ENCODE peak calls at places on chromosomes 5 and 9, in ten cellular contexts. One of them, this sample, is unnamed.
A peak's percentile ranks its signal among the peaks of the same experiment; 100 is the strongest.

GRCh38 chr9:132099741-132100407 is 20.2 kb upstream of the MED27 start:
- DNase-seq in AG09309: no peak
- DNase-seq in spleen: no peak
- DNase-seq in brain microvascular endothelial cell: no peak
- DNase-seq in transverse colon: no peak
- DNase-seq in thyroid gland: no peak
- DNase-seq in lower leg skin: no peak
- DNase-seq in heart left ventricle: no peak
- DNase-seq in PC-3: peak; percentile 49
- DNase-seq in thoracic aorta: no peak
- DNase-seq in this sample: no peak

GRCh38 chr9:112312139-112312538 is 21.3 kb downstream of the PTBP3 start:
- DNase-seq in AG09309: no peak
- DNase-seq in lower leg skin: no peak
- DNase-seq in brain microvascular endothelial cell: no peak
- DNase-seq in spleen: no peak
- DNase-seq in thoracic aorta: no peak
- DNase-seq in transverse colon: no peak
- DNase-seq in PC-3: no peak
- DNase-seq in thyroid gland: no peak
- DNase-seq in heart left ventricle: no peak
- DNase-seq in this sample: no peak

GRCh38 chr5:891837-892389 is 688 bp downstream of the BRD9 start:
- DNase-seq in heart left ventricle: no peak
- DNase-seq in lower leg skin: no peak
- DNase-seq in thyroid gland: peak; percentile 27
- DNase-seq in PC-3: peak; percentile 7
- DNase-seq in brain microvascular endothelial cell: no peak
- DNase-seq in transverse colon: peak; percentile 29
- DNase-seq in spleen: no peak
- DNase-seq in thoracic aorta: no peak
- DNase-seq in AG09309: no peak
- DNase-seq in this sample: no peak

GRCh38 chr9:111975709-111976108 is 79.1 kb downstream of the UGCG start:
- DNase-seq in PC-3: peak; percentile 21
- DNase-seq in brain microvascular endothelial cell: no peak
- DNase-seq in transverse colon: peak; percentile 67
- DNase-seq in heart left ventricle: peak; percentile 46
- DNase-seq in AG09309: no peak
- DNase-seq in thoracic aorta: no peak
- DNase-seq in spleen: no peak
- DNase-seq in lower leg skin: no peak
- DNase-seq in thyroid gland: peak; percentile 14
- DNase-seq in this sample: peak; percentile 22

GRCh38 chr9:13491493-13492424 is 212.3 kb upstream of the MPDZ start:
- DNase-seq in PC-3: no peak
- DNase-seq in heart left ventricle: no peak
- DNase-seq in transverse colon: no peak
- DNase-seq in thyroid gland: no peak
- DNase-seq in brain microvascular endothelial cell: no peak
- DNase-seq in AG09309: no peak
- DNase-seq in lower leg skin: no peak
- DNase-seq in spleen: no peak
- DNase-seq in thoracic aorta: no peak
- DNase-seq in this sample: no peak

GRCh38 chr9:116102596-116102995 is 51.0 kb upstream of the PAPPA start:
- DNase-seq in thyroid gland: no peak
- DNase-seq in thoracic aorta: no peak
- DNase-seq in lower leg skin: no peak
- DNase-seq in spleen: no peak
- DNase-seq in AG09309: no peak
- DNase-seq in transverse colon: no peak
- DNase-seq in heart left ventricle: no peak
- DNase-seq in PC-3: no peak
- DNase-seq in brain microvascular endothelial cell: no peak
- DNase-seq in this sample: no peak

GRCh38 chr5:35853652-35854051 is 3.0 kb upstream of the IL7R start:
- DNase-seq in lower leg skin: no peak
- DNase-seq in heart left ventricle: no peak
- DNase-seq in thoracic aorta: no peak
- DNase-seq in AG09309: no peak
- DNase-seq in thyroid gland: peak; percentile 20
- DNase-seq in PC-3: no peak
- DNase-seq in spleen: no peak
- DNase-seq in transverse colon: peak; percentile 22
- DNase-seq in brain microvascular endothelial cell: no peak
- DNase-seq in this sample: no peak

GRCh38 chr5:5373351-5374033 is 49.0 kb upstream of the ICE1 start:
- DNase-seq in heart left ventricle: peak; percentile 42
- DNase-seq in spleen: no peak
- DNase-seq in brain microvascular endothelial cell: peak; percentile 27
- DNase-seq in lower leg skin: peak; percentile 61
- DNase-seq in transverse colon: no peak
- DNase-seq in thoracic aorta: no peak
- DNase-seq in thyroid gland: no peak
- DNase-seq in AG09309: no peak
- DNase-seq in PC-3: no peak
- DNase-seq in this sample: no peak

GRCh38 chr5:132840896-132841818 is 10.7 kb upstream of the SHROOM1 start:
- DNase-seq in heart left ventricle: no peak
- DNase-seq in lower leg skin: no peak
- DNase-seq in AG09309: peak; percentile 45
- DNase-seq in thyroid gland: no peak
- DNase-seq in brain microvascular endothelial cell: no peak
- DNase-seq in spleen: no peak
- DNase-seq in PC-3: peak; percentile 10
- DNase-seq in transverse colon: no peak
- DNase-seq in thoracic aorta: no peak
- DNase-seq in this sample: no peak

GRCh38 chr5:155616779-155617392 is 603.3 kb downstream of the KIF4B start:
- DNase-seq in thyroid gland: peak; percentile 33
- DNase-seq in transverse colon: peak; percentile 62
- DNase-seq in brain microvascular endothelial cell: no peak
- DNase-seq in spleen: no peak
- DNase-seq in heart left ventricle: peak; percentile 31
- DNase-seq in lower leg skin: no peak
- DNase-seq in AG09309: no peak
- DNase-seq in PC-3: no peak
- DNase-seq in thoracic aorta: no peak
- DNase-seq in this sample: no peak
- TF ChIP-seq CTCF in thyroid gland: peak; percentile 18
- TF ChIP-seq CTCF in transverse colon: peak; percentile 72
- TF ChIP-seq CTCF in brain microvascular endothelial cell: peak; percentile 25
- TF ChIP-seq CTCF in spleen: no peak
- TF ChIP-seq CTCF in heart left ventricle: peak; percentile 44
- TF ChIP-seq CTCF in lower leg skin: no peak
- TF ChIP-seq CTCF in AG09309: peak; percentile 76
- TF ChIP-seq CTCF in PC-3: peak; percentile 44
- TF ChIP-seq CTCF in thoracic aorta: peak; percentile 15
- TF ChIP-seq CTCF in this sample: peak; percentile 82

DNA sequence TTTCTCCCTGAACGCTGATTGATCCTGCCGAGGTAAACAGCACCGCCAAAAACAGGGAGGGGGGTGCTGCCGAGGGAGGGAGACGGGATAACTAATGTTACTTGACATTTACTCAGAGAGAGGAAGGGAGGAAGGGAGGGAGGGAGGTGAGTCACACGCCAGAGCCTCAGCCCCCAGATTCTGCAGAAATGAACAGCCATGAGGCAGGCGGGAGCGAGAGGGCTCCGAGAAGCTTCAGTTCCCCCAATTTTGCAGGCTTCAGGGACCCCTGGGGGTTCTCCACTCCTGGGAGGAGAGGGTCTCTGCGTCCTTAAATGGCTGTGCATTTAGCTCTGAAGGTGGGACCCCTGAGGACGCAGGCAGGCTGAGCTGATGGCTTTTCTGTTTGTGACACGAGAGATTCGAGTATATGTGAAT is 59.1 kb upstream of the IER5L start:
- DNase-seq in PC-3: peak; percentile 54
- DNase-seq in thyroid gland: no peak
- DNase-seq in brain microvascular endothelial cell: peak; percentile 59
- DNase-seq in transverse colon: no peak
- DNase-seq in thoracic aorta: no peak
- DNase-seq in spleen: peak; percentile 62
- DNase-seq in AG09309: peak; percentile 8
- DNase-seq in heart left ventricle: peak; percentile 34
- DNase-seq in lower leg skin: no peak
- DNase-seq in this sample: no peak
- H3K4me3 ChIP-seq in PC-3: peak overlapping the region; percentile 47
- H3K4me3 ChIP-seq in thyroid gland: no peak overlapping the region
- H3K4me3 ChIP-seq in brain microvascular endothelial cell: peak overlapping the region; percentile 26
- H3K4me3 ChIP-seq in transverse colon: no peak overlapping the region
- H3K4me3 ChIP-seq in thoracic aorta: peak overlapping the region; percentile 43
- H3K4me3 ChIP-seq in spleen: no peak overlapping the region
- H3K4me3 ChIP-seq in AG09309: peak overlapping the region; percentile 30
- H3K4me3 ChIP-seq in heart left ventricle: peak overlapping the region; percentile 15
- H3K4me3 ChIP-seq in lower leg skin: no peak overlapping the region
- H3K4me3 ChIP-seq in this sample: no peak overlapping the region

GRCh38 chr5:150065346-150065745 is 21.0 kb downstream of the CSF1R start:
- DNase-seq in brain microvascular endothelial cell: peak; percentile 47
- DNase-seq in lower leg skin: peak; percentile 36
- DNase-seq in thoracic aorta: no peak
- DNase-seq in PC-3: no peak
- DNase-seq in AG09309: no peak
- DNase-seq in transverse colon: peak; percentile 40
- DNase-seq in heart left ventricle: peak; percentile 61
- DNase-seq in thyroid gland: no peak
- DNase-seq in spleen: peak; percentile 78
- DNase-seq in this sample: no peak
- TF ChIP-seq CTCF in brain microvascular endothelial cell: peak; percentile 24
- TF ChIP-seq CTCF in lower leg skin: no peak
- TF ChIP-seq CTCF in thoracic aorta: no peak
- TF ChIP-seq CTCF in PC-3: no peak
- TF ChIP-seq CTCF in AG09309: peak; percentile 7
- TF ChIP-seq CTCF in transverse colon: no peak
- TF ChIP-seq CTCF in heart left ventricle: no peak
- TF ChIP-seq CTCF in thyroid gland: no peak
- TF ChIP-seq CTCF in spleen: no peak
- TF ChIP-seq CTCF in this sample: no peak

GRCh38 chr5:34587355-34588241 is 68.5 kb upstream of the RAI14 start:
- DNase-seq in transverse colon: no peak
- DNase-seq in thyroid gland: no peak
- DNase-seq in PC-3: peak; percentile 76
- DNase-seq in AG09309: no peak
- DNase-seq in spleen: no peak
- DNase-seq in brain microvascular endothelial cell: peak; percentile 74
- DNase-seq in lower leg skin: no peak
- DNase-seq in thoracic aorta: no peak
- DNase-seq in heart left ventricle: no peak
- DNase-seq in this sample: no peak

GRCh38 chr5:34585601-34586104 is 70.5 kb upstream of the RAI14 start:
- DNase-seq in thoracic aorta: no peak
- DNase-seq in PC-3: peak; percentile 97
- DNase-seq in brain microvascular endothelial cell: peak; percentile 90
- DNase-seq in transverse colon: no peak
- DNase-seq in thyroid gland: no peak
- DNase-seq in spleen: no peak
- DNase-seq in lower leg skin: no peak
- DNase-seq in AG09309: no peak
- DNase-seq in heart left ventricle: no peak
- DNase-seq in this sample: peak; percentile 46

GRCh38 chr5:34583167-34583566 is 73.0 kb upstream of the RAI14 start:
- DNase-seq in spleen: no peak
- DNase-seq in AG09309: no peak
- DNase-seq in brain microvascular endothelial cell: no peak
- DNase-seq in PC-3: no peak
- DNase-seq in transverse colon: no peak
- DNase-seq in lower leg skin: no peak
- DNase-seq in thyroid gland: no peak
- DNase-seq in thoracic aorta: no peak
- DNase-seq in heart left ventricle: no peak
- DNase-seq in this sample: no peak

GRCh38 chr5:34584165-34584564 is 72.0 kb upstream of the RAI14 start:
- DNase-seq in heart left ventricle: no peak
- DNase-seq in thyroid gland: no peak
- DNase-seq in AG09309: no peak
- DNase-seq in thoracic aorta: no peak
- DNase-seq in spleen: no peak
- DNase-seq in lower leg skin: no peak
- DNase-seq in transverse colon: no peak
- DNase-seq in PC-3: peak; percentile 30
- DNase-seq in brain microvascular endothelial cell: no peak
- DNase-seq in this sample: no peak

GRCh38 chr5:34586117-34586885 is 69.8 kb upstream of the RAI14 start:
- DNase-seq in thoracic aorta: no peak
- DNase-seq in lower leg skin: no peak
- DNase-seq in brain microvascular endothelial cell: peak; percentile 91
- DNase-seq in PC-3: peak; percentile 97
- DNase-seq in spleen: no peak
- DNase-seq in heart left ventricle: no peak
- DNase-seq in AG09309: peak; percentile 76
- DNase-seq in thyroid gland: no peak
- DNase-seq in transverse colon: no peak
- DNase-seq in this sample: no peak
- H3K4me3 ChIP-seq in thoracic aorta: no peak overlapping the region
- H3K4me3 ChIP-seq in lower leg skin: no peak overlapping the region
- H3K4me3 ChIP-seq in brain microvascular endothelial cell: peak overlapping the region; percentile 13
- H3K4me3 ChIP-seq in PC-3: peak overlapping the region; percentile 64
- H3K4me3 ChIP-seq in spleen: no peak overlapping the region
- H3K4me3 ChIP-seq in heart left ventricle: no peak overlapping the region
- H3K4me3 ChIP-seq in AG09309: no peak overlapping the region
- H3K4me3 ChIP-seq in thyroid gland: no peak overlapping the region
- H3K4me3 ChIP-seq in transverse colon: no peak overlapping the region
- H3K4me3 ChIP-seq in this sample: no peak overlapping the region

This sample was measured in LNCaP clone FGC.